ENCODE peak calls at places on chromosomes 16 and 17, in nine cellular contexts. One of them, this sample, is unnamed. For H3K27me3, the result is how much of the 10 kb centered on the place peaks cover.

GRCh38 chr17:71899317-71899716 is 221.5 kb upstream of the SOX9 start:
- DNase-seq in left ventricle myocardium inferior: no peak
- DNase-seq in mammary epithelial cell: peak
- DNase-seq in colonic mucosa: no peak
- DNase-seq in heart right ventricle: no peak
- DNase-seq in AG04450: no peak
- DNase-seq in spleen: no peak
- DNase-seq in IMR-90: peak
- DNase-seq in bronchial epithelial cell: peak
- DNase-seq in this sample: no peak

GRCh38 chr16:77059441-77059840 is 131.5 kb upstream of the MON1B start:
- DNase-seq in left ventricle myocardium inferior: no peak
- DNase-seq in mammary epithelial cell: no peak
- DNase-seq in colonic mucosa: no peak
- DNase-seq in heart right ventricle: no peak
- DNase-seq in AG04450: no peak
- DNase-seq in spleen: no peak
- DNase-seq in IMR-90: no peak
- DNase-seq in bronchial epithelial cell: no peak
- DNase-seq in this sample: no peak

GRCh38 chr16:61937646-61938045 is 98.6 kb downstream of the CDH8 start:
- DNase-seq in left ventricle myocardium inferior: no peak
- DNase-seq in mammary epithelial cell: no peak
- DNase-seq in colonic mucosa: no peak
- DNase-seq in heart right ventricle: no peak
- DNase-seq in AG04450: no peak
- DNase-seq in spleen: no peak
- DNase-seq in IMR-90: no peak
- DNase-seq in bronchial epithelial cell: no peak
- DNase-seq in this sample: no peak

GRCh38 chr17:21233581-21234337 is 19.5 kb downstream of the NATD1 start:
- DNase-seq in left ventricle myocardium inferior: no peak
- DNase-seq in mammary epithelial cell: no peak
- DNase-seq in colonic mucosa: no peak
- DNase-seq in heart right ventricle: no peak
- DNase-seq in AG04450: no peak
- DNase-seq in spleen: no peak
- DNase-seq in IMR-90: no peak
- DNase-seq in bronchial epithelial cell: no peak
- DNase-seq in this sample: no peak

GRCh38 chr16:50301626-50302471 is 35.5 kb downstream of the ADCY7 start:
- DNase-seq in left ventricle myocardium inferior: no peak
- DNase-seq in mammary epithelial cell: peak
- DNase-seq in colonic mucosa: peak
- DNase-seq in heart right ventricle: no peak
- DNase-seq in AG04450: no peak
- DNase-seq in spleen: peak
- DNase-seq in IMR-90: peak
- DNase-seq in bronchial epithelial cell: peak
- DNase-seq in this sample: no peak

GRCh38 chr17:28466001-28466400 is 7.4 kb upstream of the SLC13A2 start:
- DNase-seq in left ventricle myocardium inferior: no peak
- DNase-seq in mammary epithelial cell: no peak
- DNase-seq in colonic mucosa: no peak
- DNase-seq in heart right ventricle: no peak
- DNase-seq in AG04450: no peak
- DNase-seq in spleen: no peak
- DNase-seq in IMR-90: no peak
- DNase-seq in bronchial epithelial cell: no peak
- DNase-seq in this sample: no peak

GRCh38 chr16:10906914-10907756 is 30.1 kb downstream of the CIITA start:
- DNase-seq in left ventricle myocardium inferior: peak
- DNase-seq in mammary epithelial cell: no peak
- DNase-seq in colonic mucosa: no peak
- DNase-seq in heart right ventricle: peak
- DNase-seq in AG04450: no peak
- DNase-seq in spleen: peak
- DNase-seq in IMR-90: no peak
- DNase-seq in bronchial epithelial cell: no peak
- DNase-seq in this sample: no peak

GRCh38 chr16:68065716-68066305 is 19.4 kb upstream of the NFATC3 start:
- DNase-seq in left ventricle myocardium inferior: no peak
- DNase-seq in mammary epithelial cell: no peak
- DNase-seq in colonic mucosa: no peak
- DNase-seq in heart right ventricle: no peak
- DNase-seq in AG04450: no peak
- DNase-seq in spleen: no peak
- DNase-seq in IMR-90: peak
- DNase-seq in bronchial epithelial cell: peak
- DNase-seq in this sample: no peak

GRCh38 chr17:70677783-70678647 is 508.7 kb downstream of the KCNJ2 start:
- DNase-seq in left ventricle myocardium inferior: no peak
- DNase-seq in mammary epithelial cell: no peak
- DNase-seq in colonic mucosa: no peak
- DNase-seq in heart right ventricle: no peak
- DNase-seq in AG04450: no peak
- DNase-seq in spleen: no peak
- DNase-seq in IMR-90: no peak
- DNase-seq in bronchial epithelial cell: peak
- DNase-seq in this sample: no peak

GRCh38 chr16:81885976-81886586 is 107.0 kb downstream of the PLCG2 start:
- DNase-seq in left ventricle myocardium inferior: no peak
- DNase-seq in mammary epithelial cell: no peak
- DNase-seq in colonic mucosa: peak
- DNase-seq in heart right ventricle: no peak
- DNase-seq in AG04450: no peak
- DNase-seq in spleen: no peak
- DNase-seq in IMR-90: peak
- DNase-seq in bronchial epithelial cell: peak
- DNase-seq in this sample: no peak

GRCh38 chr16:30691907-30692306 is 7.1 kb upstream of the SRCAP start:
- DNase-seq in left ventricle myocardium inferior: no peak
- DNase-seq in mammary epithelial cell: no peak
- DNase-seq in colonic mucosa: no peak
- DNase-seq in heart right ventricle: no peak
- DNase-seq in AG04450: no peak
- DNase-seq in spleen: no peak
- DNase-seq in IMR-90: no peak
- DNase-seq in bronchial epithelial cell: no peak
- DNase-seq in this sample: no peak

GRCh38 chr17:40501499-40501911 is at the start of gene TNS4:
- DNase-seq in left ventricle myocardium inferior: no peak
- DNase-seq in mammary epithelial cell: peak
- DNase-seq in colonic mucosa: peak
- DNase-seq in heart right ventricle: no peak
- DNase-seq in AG04450: no peak
- DNase-seq in spleen: peak
- DNase-seq in IMR-90: no peak
- DNase-seq in bronchial epithelial cell: peak
- DNase-seq in this sample: no peak

GRCh38 chr16:89599451-89599858 is 14.0 kb upstream of the DPEP1 start:
- DNase-seq in left ventricle myocardium inferior: no peak
- DNase-seq in mammary epithelial cell: peak
- DNase-seq in colonic mucosa: peak
- DNase-seq in heart right ventricle: no peak
- DNase-seq in AG04450: no peak
- DNase-seq in spleen: no peak
- DNase-seq in IMR-90: no peak
- DNase-seq in bronchial epithelial cell: peak
- DNase-seq in this sample: no peak

GRCh38 chr17:60315650-60316049 is 76.3 kb downstream of the USP32 start:
- DNase-seq in left ventricle myocardium inferior: no peak
- DNase-seq in mammary epithelial cell: no peak
- DNase-seq in colonic mucosa: no peak
- DNase-seq in heart right ventricle: no peak
- DNase-seq in AG04450: no peak
- DNase-seq in spleen: no peak
- DNase-seq in IMR-90: no peak
- DNase-seq in bronchial epithelial cell: no peak
- DNase-seq in this sample: no peak
- TF ChIP-seq CTCF in left ventricle myocardium inferior: no peak
- TF ChIP-seq CTCF in mammary epithelial cell: peak
- TF ChIP-seq CTCF in colonic mucosa: no peak
- TF ChIP-seq CTCF in heart right ventricle: no peak
- TF ChIP-seq CTCF in AG04450: no peak
- TF ChIP-seq CTCF in spleen: no peak
- TF ChIP-seq CTCF in IMR-90: peak
- TF ChIP-seq CTCF in bronchial epithelial cell: no peak
- TF ChIP-seq CTCF in this sample: peak

DNA sequence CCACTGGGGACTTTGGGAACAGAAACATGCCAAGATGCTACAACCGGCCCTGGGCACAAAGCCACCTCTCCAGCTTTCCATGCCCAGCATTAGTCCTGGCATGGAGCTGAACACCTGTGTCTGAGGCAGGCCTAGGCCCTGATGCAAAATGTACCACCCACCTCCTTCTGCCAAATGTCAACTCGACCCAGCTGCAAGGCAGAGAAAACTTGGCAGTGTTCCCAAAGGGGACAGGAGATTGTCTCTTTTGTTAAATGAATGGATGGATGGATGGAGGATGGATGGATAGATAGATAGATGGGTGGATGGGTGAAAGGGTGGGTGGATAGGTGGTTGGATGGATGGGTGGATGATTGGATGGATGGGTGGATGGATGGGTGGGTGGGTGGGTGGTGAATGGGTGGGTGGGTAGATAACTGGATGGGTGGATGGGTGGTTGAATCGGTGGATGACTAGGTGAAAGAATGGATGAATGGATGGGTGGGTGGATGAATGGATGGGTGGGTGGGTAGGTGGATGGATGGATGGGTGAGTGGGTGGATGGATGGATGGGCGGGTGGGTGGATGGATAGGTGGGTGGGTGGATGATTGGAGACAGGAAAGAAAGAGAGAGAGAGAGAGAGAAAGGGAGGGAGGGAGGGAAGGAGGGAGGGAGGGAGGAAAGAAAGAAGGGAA is 73.4 kb upstream of the TNRC6C start:
- DNase-seq in left ventricle myocardium inferior: no peak
- DNase-seq in mammary epithelial cell: no peak
- DNase-seq in colonic mucosa: no peak
- DNase-seq in heart right ventricle: no peak
- DNase-seq in AG04450: no peak
- DNase-seq in spleen: peak
- DNase-seq in IMR-90: no peak
- DNase-seq in bronchial epithelial cell: no peak
- DNase-seq in this sample: no peak
- H3K27me3 ChIP-seq in left ventricle myocardium inferior: under half
- H3K27me3 ChIP-seq in mammary epithelial cell: under half
- H3K27me3 ChIP-seq in colonic mucosa: under half
- H3K27me3 ChIP-seq in heart right ventricle: under half
- H3K27me3 ChIP-seq in AG04450: under half
- H3K27me3 ChIP-seq in spleen: under half
- H3K27me3 ChIP-seq in IMR-90: under half
- H3K27me3 ChIP-seq in bronchial epithelial cell: under half
- H3K27me3 ChIP-seq in this sample: under half

GRCh38 chr16:48829361-48829760 is 219.4 kb upstream of the N4BP1 start:
- DNase-seq in left ventricle myocardium inferior: no peak
- DNase-seq in mammary epithelial cell: no peak
- DNase-seq in colonic mucosa: no peak
- DNase-seq in heart right ventricle: no peak
- DNase-seq in AG04450: no peak
- DNase-seq in spleen: no peak
- DNase-seq in IMR-90: no peak
- DNase-seq in bronchial epithelial cell: no peak
- DNase-seq in this sample: no peak

GRCh38 chr16:48833461-48833860 is 223.5 kb upstream of the N4BP1 start:
- DNase-seq in left ventricle myocardium inferior: no peak
- DNase-seq in mammary epithelial cell: no peak
- DNase-seq in colonic mucosa: no peak
- DNase-seq in heart right ventricle: no peak
- DNase-seq in AG04450: no peak
- DNase-seq in spleen: no peak
- DNase-seq in IMR-90: no peak
- DNase-seq in bronchial epithelial cell: no peak
- DNase-seq in this sample: no peak

GRCh38 chr16:48829911-48830310 is 219.9 kb upstream of the N4BP1 start:
- DNase-seq in left ventricle myocardium inferior: no peak
- DNase-seq in mammary epithelial cell: no peak
- DNase-seq in colonic mucosa: no peak
- DNase-seq in heart right ventricle: no peak
- DNase-seq in AG04450: no peak
- DNase-seq in spleen: no peak
- DNase-seq in IMR-90: no peak
- DNase-seq in bronchial epithelial cell: no peak
- DNase-seq in this sample: no peak

GRCh38 chr16:48834576-48834975 is 224.6 kb upstream of the N4BP1 start:
- DNase-seq in left ventricle myocardium inferior: no peak
- DNase-seq in mammary epithelial cell: no peak
- DNase-seq in colonic mucosa: no peak
- DNase-seq in heart right ventricle: no peak
- DNase-seq in AG04450: no peak
- DNase-seq in spleen: no peak
- DNase-seq in IMR-90: no peak
- DNase-seq in bronchial epithelial cell: no peak
- DNase-seq in this sample: no peak

GRCh38 chr16:48831081-48831722 is 221.2 kb upstream of the N4BP1 start:
- DNase-seq in left ventricle myocardium inferior: no peak
- DNase-seq in mammary epithelial cell: no peak
- DNase-seq in colonic mucosa: no peak
- DNase-seq in heart right ventricle: no peak
- DNase-seq in AG04450: no peak
- DNase-seq in spleen: no peak
- DNase-seq in IMR-90: no peak
- DNase-seq in bronchial epithelial cell: no peak
- DNase-seq in this sample: no peak
- TF ChIP-seq CTCF in left ventricle myocardium inferior: peak
- TF ChIP-seq CTCF in mammary epithelial cell: peak
- TF ChIP-seq CTCF in colonic mucosa: no peak
- TF ChIP-seq CTCF in heart right ventricle: no peak
- TF ChIP-seq CTCF in AG04450: no peak
- TF ChIP-seq CTCF in spleen: no peak
- TF ChIP-seq CTCF in IMR-90: no peak
- TF ChIP-seq CTCF in bronchial epithelial cell: no peak
- TF ChIP-seq CTCF in this sample: peak

GRCh38 chr17:48745381-48746275 is 17.1 kb upstream of the HOXB13 start:
- DNase-seq in left ventricle myocardium inferior: no peak
- DNase-seq in mammary epithelial cell: no peak
- DNase-seq in colonic mucosa: no peak
- DNase-seq in heart right ventricle: no peak
- DNase-seq in AG04450: no peak
- DNase-seq in spleen: no peak
- DNase-seq in IMR-90: no peak
- DNase-seq in bronchial epithelial cell: no peak
- DNase-seq in this sample: no peak
- H3K27me3 ChIP-seq in left ventricle myocardium inferior: half or more
- H3K27me3 ChIP-seq in mammary epithelial cell: half or more
- H3K27me3 ChIP-seq in colonic mucosa: under half
- H3K27me3 ChIP-seq in heart right ventricle: half or more
- H3K27me3 ChIP-seq in AG04450: half or more
- H3K27me3 ChIP-seq in spleen: half or more
- H3K27me3 ChIP-seq in IMR-90: half or more
- H3K27me3 ChIP-seq in bronchial epithelial cell: half or more
- H3K27me3 ChIP-seq in this sample: under half

GRCh38 chr16:78194948-78195347 is 95.5 kb downstream of the WWOX start:
- DNase-seq in left ventricle myocardium inferior: no peak
- DNase-seq in mammary epithelial cell: no peak
- DNase-seq in colonic mucosa: no peak
- DNase-seq in heart right ventricle: no peak
- DNase-seq in AG04450: no peak
- DNase-seq in spleen: no peak
- DNase-seq in IMR-90: no peak
- DNase-seq in bronchial epithelial cell: no peak
- DNase-seq in this sample: no peak
- TF ChIP-seq CTCF in left ventricle myocardium inferior: no peak
- TF ChIP-seq CTCF in mammary epithelial cell: no peak
- TF ChIP-seq CTCF in colonic mucosa: no peak
- TF ChIP-seq CTCF in heart right ventricle: no peak
- TF ChIP-seq CTCF in AG04450: no peak
- TF ChIP-seq CTCF in spleen: no peak
- TF ChIP-seq CTCF in IMR-90: no peak
- TF ChIP-seq CTCF in bronchial epithelial cell: no peak
- TF ChIP-seq CTCF in this sample: no peak